ENCODE peak calls at places on chromosome 3, in ten cellular contexts. One of them, this sample, is unnamed. For H3K4me1, the result is how much of the 10 kb centered on the place peaks cover.

GRCh38 chr3:185746470-185746869 is 78.4 kb downstream of the IGF2BP2 start:
- DNase-seq in mesenchymal stem cell: no peak
- DNase-seq in pancreas: no peak
- DNase-seq in breast epithelium: no peak
- DNase-seq in mucosa of descending colon: peak
- DNase-seq in lung: no peak
- DNase-seq in GM23248: no peak
- DNase-seq in stomach: no peak
- DNase-seq in SJSA1: no peak
- DNase-seq in IMR-90: no peak
- DNase-seq in this sample: no peak

GRCh38 chr3:129352650-129353588 is 74.2 kb downstream of the HMCES start:
- DNase-seq in mesenchymal stem cell: no peak
- DNase-seq in pancreas: no peak
- DNase-seq in breast epithelium: no peak
- DNase-seq in mucosa of descending colon: no peak
- DNase-seq in lung: no peak
- DNase-seq in GM23248: no peak
- DNase-seq in stomach: no peak
- DNase-seq in SJSA1: no peak
- DNase-seq in IMR-90: no peak
- DNase-seq in this sample: no peak

GRCh38 chr3:62246094-62246493 is 127.3 kb downstream of the FEZF2 start:
- DNase-seq in mesenchymal stem cell: no peak
- DNase-seq in pancreas: no peak
- DNase-seq in breast epithelium: no peak
- DNase-seq in mucosa of descending colon: no peak
- DNase-seq in lung: no peak
- DNase-seq in GM23248: no peak
- DNase-seq in stomach: no peak
- DNase-seq in SJSA1: no peak
- DNase-seq in IMR-90: no peak
- DNase-seq in this sample: no peak

GRCh38 chr3:56782900-56783299 is 18.8 kb downstream of the ARHGEF3 start:
- DNase-seq in mesenchymal stem cell: no peak
- DNase-seq in pancreas: no peak
- DNase-seq in breast epithelium: no peak
- DNase-seq in mucosa of descending colon: no peak
- DNase-seq in lung: no peak
- DNase-seq in GM23248: no peak
- DNase-seq in stomach: no peak
- DNase-seq in SJSA1: no peak
- DNase-seq in IMR-90: no peak
- DNase-seq in this sample: no peak

GRCh38 chr3:59555593-59556315 is 505.9 kb upstream of the CFAP20DC start:
- DNase-seq in mesenchymal stem cell: no peak
- DNase-seq in pancreas: no peak
- DNase-seq in breast epithelium: no peak
- DNase-seq in mucosa of descending colon: no peak
- DNase-seq in lung: no peak
- DNase-seq in GM23248: peak
- DNase-seq in stomach: no peak
- DNase-seq in SJSA1: no peak
- DNase-seq in IMR-90: peak
- DNase-seq in this sample: no peak

GRCh38 chr3:158725348-158725966 is 6.8 kb downstream of the RARRES1 start:
- DNase-seq in mesenchymal stem cell: peak
- DNase-seq in pancreas: no peak
- DNase-seq in breast epithelium: peak
- DNase-seq in mucosa of descending colon: peak
- DNase-seq in lung: peak
- DNase-seq in GM23248: peak
- DNase-seq in stomach: no peak
- DNase-seq in SJSA1: peak
- DNase-seq in IMR-90: peak
- DNase-seq in this sample: peak

GRCh38 chr3:46236294-46237054 is 5.8 kb upstream of the CCR3 start:
- DNase-seq in mesenchymal stem cell: no peak
- DNase-seq in pancreas: no peak
- DNase-seq in breast epithelium: no peak
- DNase-seq in mucosa of descending colon: no peak
- DNase-seq in lung: no peak
- DNase-seq in GM23248: no peak
- DNase-seq in stomach: no peak
- DNase-seq in SJSA1: no peak
- DNase-seq in IMR-90: no peak
- DNase-seq in this sample: no peak

GRCh38 chr3:169390310-169390731 is 273.2 kb downstream of the MECOM start:
- DNase-seq in mesenchymal stem cell: no peak
- DNase-seq in pancreas: no peak
- DNase-seq in breast epithelium: no peak
- DNase-seq in mucosa of descending colon: peak
- DNase-seq in lung: no peak
- DNase-seq in GM23248: peak
- DNase-seq in stomach: no peak
- DNase-seq in SJSA1: no peak
- DNase-seq in IMR-90: no peak
- DNase-seq in this sample: no peak

DNA sequence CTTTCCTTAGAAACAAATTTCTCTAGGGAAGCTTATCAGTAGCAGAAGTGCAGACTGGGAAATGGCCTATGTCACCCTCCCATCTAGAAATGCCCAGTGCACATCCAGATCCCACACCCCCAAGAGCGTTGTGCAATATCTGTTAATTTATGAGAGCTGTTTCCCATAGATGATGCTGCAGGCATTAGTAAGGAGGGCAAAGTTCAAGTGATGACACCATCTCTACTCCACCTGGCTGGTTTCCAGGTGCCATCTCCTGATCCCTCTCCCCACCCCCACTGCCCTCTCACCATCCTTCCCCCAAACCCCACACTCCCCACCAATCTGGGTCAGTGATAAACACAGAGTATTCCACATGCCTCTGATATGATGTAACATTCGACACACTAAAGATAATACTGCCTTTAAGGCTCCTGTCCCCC is 39.4 kb downstream of the AGTR1 start:
- DNase-seq in mesenchymal stem cell: peak
- DNase-seq in pancreas: no peak
- DNase-seq in breast epithelium: no peak
- DNase-seq in mucosa of descending colon: no peak
- DNase-seq in lung: no peak
- DNase-seq in GM23248: peak
- DNase-seq in stomach: no peak
- DNase-seq in SJSA1: no peak
- DNase-seq in IMR-90: peak
- DNase-seq in this sample: no peak
- H3K4me1 ChIP-seq in mesenchymal stem cell: under half
- H3K4me1 ChIP-seq in pancreas: under half
- H3K4me1 ChIP-seq in breast epithelium: under half
- H3K4me1 ChIP-seq in mucosa of descending colon: under half
- H3K4me1 ChIP-seq in lung: under half
- H3K4me1 ChIP-seq in GM23248: under half
- H3K4me1 ChIP-seq in stomach: under half
- H3K4me1 ChIP-seq in SJSA1: under half
- H3K4me1 ChIP-seq in IMR-90: under half
- H3K4me1 ChIP-seq in this sample: under half

GRCh38 chr3:183299976-183300375 is 46.9 kb downstream of the B3GNT5 start:
- DNase-seq in mesenchymal stem cell: no peak
- DNase-seq in pancreas: no peak
- DNase-seq in breast epithelium: no peak
- DNase-seq in mucosa of descending colon: no peak
- DNase-seq in lung: no peak
- DNase-seq in GM23248: no peak
- DNase-seq in stomach: no peak
- DNase-seq in SJSA1: no peak
- DNase-seq in IMR-90: no peak
- DNase-seq in this sample: no peak

GRCh38 chr3:183300996-183301562 is 48.0 kb downstream of the B3GNT5 start:
- DNase-seq in mesenchymal stem cell: peak
- DNase-seq in pancreas: no peak
- DNase-seq in breast epithelium: no peak
- DNase-seq in mucosa of descending colon: no peak
- DNase-seq in lung: no peak
- DNase-seq in GM23248: peak
- DNase-seq in stomach: no peak
- DNase-seq in SJSA1: no peak
- DNase-seq in IMR-90: peak
- DNase-seq in this sample: no peak

GRCh38 chr3:183296944-183297343 is 43.9 kb downstream of the B3GNT5 start:
- DNase-seq in mesenchymal stem cell: no peak
- DNase-seq in pancreas: no peak
- DNase-seq in breast epithelium: no peak
- DNase-seq in mucosa of descending colon: no peak
- DNase-seq in lung: peak
- DNase-seq in GM23248: no peak
- DNase-seq in stomach: no peak
- DNase-seq in SJSA1: no peak
- DNase-seq in IMR-90: no peak
- DNase-seq in this sample: no peak

GRCh38 chr3:183301937-183302580 is 49.0 kb downstream of the B3GNT5 start:
- DNase-seq in mesenchymal stem cell: peak
- DNase-seq in pancreas: no peak
- DNase-seq in breast epithelium: no peak
- DNase-seq in mucosa of descending colon: no peak
- DNase-seq in lung: no peak
- DNase-seq in GM23248: no peak
- DNase-seq in stomach: no peak
- DNase-seq in SJSA1: no peak
- DNase-seq in IMR-90: peak
- DNase-seq in this sample: no peak

DNA sequence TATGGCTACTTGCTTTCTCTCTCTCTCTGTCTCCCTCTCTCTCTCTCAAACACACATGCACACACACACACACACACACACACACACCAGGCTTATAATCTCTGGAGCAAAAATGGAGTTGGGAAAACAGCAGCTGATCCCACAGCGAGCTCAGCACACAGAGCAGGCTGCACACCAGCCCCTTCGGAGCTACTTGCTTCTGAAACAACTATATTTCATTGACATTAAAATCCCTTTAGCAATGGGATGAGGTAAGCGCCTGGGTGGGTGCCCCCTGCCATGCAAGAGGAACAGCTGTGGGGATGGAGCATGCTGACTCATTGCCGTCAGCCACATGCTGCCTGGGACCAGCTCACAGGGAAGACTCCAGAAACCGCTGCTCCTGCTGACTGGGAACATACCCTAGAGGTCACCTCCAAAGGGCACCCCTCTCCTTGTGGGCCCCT is 45.7 kb downstream of the B3GNT5 start:
- DNase-seq in mesenchymal stem cell: peak
- DNase-seq in pancreas: peak
- DNase-seq in breast epithelium: no peak
- DNase-seq in mucosa of descending colon: no peak
- DNase-seq in lung: peak
- DNase-seq in GM23248: peak
- DNase-seq in stomach: no peak
- DNase-seq in SJSA1: peak
- DNase-seq in IMR-90: peak
- DNase-seq in this sample: peak
- H3K4me3 ChIP-seq in mesenchymal stem cell: no peak
- H3K4me3 ChIP-seq in pancreas: no peak
- H3K4me3 ChIP-seq in breast epithelium: no peak
- H3K4me3 ChIP-seq in mucosa of descending colon: no peak
- H3K4me3 ChIP-seq in lung: no peak
- H3K4me3 ChIP-seq in GM23248: no peak
- H3K4me3 ChIP-seq in stomach: no peak
- H3K4me3 ChIP-seq in SJSA1: no peak
- H3K4me3 ChIP-seq in IMR-90: no peak
- H3K4me3 ChIP-seq in this sample: no peak

DNA sequence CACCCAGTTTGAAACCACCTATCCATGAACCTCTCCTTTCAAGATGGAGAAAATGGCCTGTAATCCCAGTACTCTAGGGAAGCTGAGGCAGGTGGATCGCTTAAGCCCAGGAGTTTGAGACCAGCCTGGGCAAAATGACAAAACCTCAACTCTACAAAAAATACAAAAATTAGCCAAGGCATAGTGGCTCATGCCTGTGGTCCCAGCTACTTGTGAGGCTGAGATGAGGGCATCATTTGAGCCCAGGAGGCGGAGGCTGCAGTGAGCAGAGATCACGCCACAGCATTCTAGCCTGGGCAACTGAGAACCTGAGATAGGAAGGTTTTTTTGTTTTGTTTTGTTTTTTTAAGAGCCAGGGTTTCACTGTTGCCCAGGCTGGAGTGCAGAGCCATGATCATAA is 5.4 kb downstream of the TKT start:
- DNase-seq in mesenchymal stem cell: no peak
- DNase-seq in pancreas: no peak
- DNase-seq in breast epithelium: no peak
- DNase-seq in mucosa of descending colon: no peak
- DNase-seq in lung: no peak
- DNase-seq in GM23248: no peak
- DNase-seq in stomach: no peak
- DNase-seq in SJSA1: no peak
- DNase-seq in IMR-90: no peak
- DNase-seq in this sample: no peak
- H3K4me1 ChIP-seq in mesenchymal stem cell: under half
- H3K4me1 ChIP-seq in pancreas: under half
- H3K4me1 ChIP-seq in breast epithelium: under half
- H3K4me1 ChIP-seq in mucosa of descending colon: under half
- H3K4me1 ChIP-seq in lung: under half
- H3K4me1 ChIP-seq in GM23248: under half
- H3K4me1 ChIP-seq in stomach: half or more
- H3K4me1 ChIP-seq in SJSA1: under half
- H3K4me1 ChIP-seq in IMR-90: under half
- H3K4me1 ChIP-seq in this sample: half or more

GRCh38 chr3:16840111-16840444 is 44.7 kb upstream of the PLCL2 start:
- DNase-seq in mesenchymal stem cell: no peak
- DNase-seq in pancreas: no peak
- DNase-seq in breast epithelium: no peak
- DNase-seq in mucosa of descending colon: no peak
- DNase-seq in lung: no peak
- DNase-seq in GM23248: no peak
- DNase-seq in stomach: no peak
- DNase-seq in SJSA1: no peak
- DNase-seq in IMR-90: no peak
- DNase-seq in this sample: no peak

GRCh38 chr3:16838561-16838960 is 46.2 kb upstream of the PLCL2 start:
- DNase-seq in mesenchymal stem cell: no peak
- DNase-seq in pancreas: peak
- DNase-seq in breast epithelium: no peak
- DNase-seq in mucosa of descending colon: peak
- DNase-seq in lung: no peak
- DNase-seq in GM23248: no peak
- DNase-seq in stomach: no peak
- DNase-seq in SJSA1: no peak
- DNase-seq in IMR-90: no peak
- DNase-seq in this sample: no peak

GRCh38 chr3:16836505-16837237 is 48.1 kb upstream of the PLCL2 start:
- DNase-seq in mesenchymal stem cell: no peak
- DNase-seq in pancreas: no peak
- DNase-seq in breast epithelium: no peak
- DNase-seq in mucosa of descending colon: no peak
- DNase-seq in lung: no peak
- DNase-seq in GM23248: no peak
- DNase-seq in stomach: no peak
- DNase-seq in SJSA1: no peak
- DNase-seq in IMR-90: no peak
- DNase-seq in this sample: no peak

GRCh38 chr3:16839271-16840110 is 45.3 kb upstream of the PLCL2 start:
- DNase-seq in mesenchymal stem cell: no peak
- DNase-seq in pancreas: no peak
- DNase-seq in breast epithelium: no peak
- DNase-seq in mucosa of descending colon: no peak
- DNase-seq in lung: no peak
- DNase-seq in GM23248: no peak
- DNase-seq in stomach: no peak
- DNase-seq in SJSA1: no peak
- DNase-seq in IMR-90: no peak
- DNase-seq in this sample: no peak

GRCh38 chr3:16837602-16838001 is 47.2 kb upstream of the PLCL2 start:
- DNase-seq in mesenchymal stem cell: no peak
- DNase-seq in pancreas: peak
- DNase-seq in breast epithelium: no peak
- DNase-seq in mucosa of descending colon: no peak
- DNase-seq in lung: no peak
- DNase-seq in GM23248: no peak
- DNase-seq in stomach: no peak
- DNase-seq in SJSA1: no peak
- DNase-seq in IMR-90: no peak
- DNase-seq in this sample: no peak
- H3K4me3 ChIP-seq in mesenchymal stem cell: no peak
- H3K4me3 ChIP-seq in pancreas: no peak
- H3K4me3 ChIP-seq in breast epithelium: no peak
- H3K4me3 ChIP-seq in mucosa of descending colon: no peak
- H3K4me3 ChIP-seq in lung: no peak
- H3K4me3 ChIP-seq in GM23248: no peak
- H3K4me3 ChIP-seq in stomach: no peak
- H3K4me3 ChIP-seq in SJSA1: no peak
- H3K4me3 ChIP-seq in IMR-90: no peak
- H3K4me3 ChIP-seq in this sample: no peak

This sample was measured in right atrium auricular region.